ENCODE peak calls at places on chromosomes 6 and 20, in nine cellular contexts. I is stimulated activated CD4-positive, alpha-beta T cell treated with anti-CD3 and anti-CD28 coated beads, Interleukin-15, amount 100 ng/mL, for 1 hour; X is lung; D is NCI-H748 treated with DMSO at 0.1 percent for 48 hours; U is heart right ventricle; P is LoVo; H is EL; B is activated CD4-positive, alpha-beta T cell treated with anti-CD3 and anti-CD28 coated beads for 36 hours; J is substantia nigra. R is an unnamed sample.

GRCh38 chr20:59525500-59526241 is 78.7 kb upstream of the PHACTR3 start:
- DNase-seq in I (peak; percentile 17), X (peak; percentile 55), D (peak; percentile 41), U (peak; percentile 53), P (peak; percentile 54), H (peak; percentile 58), B (peak; percentile 59), J (peak; percentile 9), R (no peak)

GRCh38 chr6:144077881-144078280 is 17.5 kb downstream of the SF3B5 start:
- DNase-seq in I (no peak), X (no peak), D (no peak), U (no peak), P (no peak), H (no peak), B (no peak), J (no peak), R (no peak)

GRCh38 chr6:2848851-2849250 is 7.2 kb upstream of the SERPINB1 start:
- DNase-seq in I (peak; percentile 40), X (no peak), D (peak; percentile 35), U (no peak), P (no peak), H (no peak), B (peak; percentile 86), J (no peak), R (peak; percentile 81)

GRCh38 chr6:72260489-72260888 is 361.4 kb upstream of the KCNQ5 start:
- DNase-seq in I (no peak), X (no peak), D (no peak), U (no peak), P (no peak), H (peak; percentile 57), B (no peak), J (no peak), R (no peak)

GRCh38 chr6:21227486-21227885 is 366.1 kb upstream of the SOX4 start:
- DNase-seq in I (no peak), X (no peak), D (no peak), U (no peak), P (no peak), H (peak; percentile 49), B (no peak), J (no peak), R (no peak)

GRCh38 chr6:89433637-89434499 is 916 bp downstream of the ANKRD6 start:
- DNase-seq in I (no peak), X (peak; percentile 77), D (peak; percentile 30), U (peak; percentile 10), P (no peak), H (no peak), B (peak; percentile 38), J (no peak), R (peak; percentile 23)

GRCh38 chr6:17493286-17493685 is 99.9 kb downstream of the CAP2 start:
- DNase-seq in I (no peak), X (no peak), D (no peak), U (no peak), P (no peak), H (peak; percentile 76), B (no peak), J (no peak), R (no peak)

GRCh38 chr6:137213813-137214212 is 5.4 kb downstream of the IFNGR1 start:
- DNase-seq in I (no peak), X (no peak), D (no peak), U (no peak), P (no peak), H (no peak), B (no peak), J (no peak), R (no peak)

GRCh38 chr6:81265106-81265505 is 487.4 kb downstream of the TENT5A start:
- DNase-seq in I (no peak), X (no peak), D (no peak), U (no peak), P (peak; percentile 45), H (peak; percentile 83), B (no peak), J (no peak), R (no peak)

GRCh38 chr6:127100510-127101140 is 17.8 kb upstream of the RSPO3 start:
- DNase-seq in I (no peak), X (no peak), D (no peak), U (no peak), P (no peak), H (no peak), B (no peak), J (no peak), R (no peak)

GRCh38 chr20:2297352-2297717 is 1.5 kb downstream of the TGM3 start:
- DNase-seq in I (no peak), X (no peak), D (no peak), U (no peak), P (no peak), H (peak; percentile 15), B (no peak), J (no peak), R (no peak)

GRCh38 chr6:156883497-156884252 is 106.5 kb downstream of the ARID1B start:
- DNase-seq in I (peak; percentile 9), X (peak; percentile 41), D (peak; percentile 39), U (no peak), P (no peak), H (no peak), B (peak; percentile 71), J (no peak), R (no peak)

GRCh38 chr20:62178316-62179161 is 4.3 kb upstream of the MTG2 start:
- DNase-seq in I (no peak), X (no peak), D (no peak), U (no peak), P (no peak), H (no peak), B (no peak), J (no peak), R (no peak)

GRCh38 chr6:47042238-47042843 is at the start of gene ADGRF1:
- DNase-seq in I (no peak), X (peak; percentile 50), D (no peak), U (no peak), P (peak; percentile 84), H (no peak), B (no peak), J (no peak), R (no peak)

GRCh38 chr6:148793721-148794120 is 46.9 kb downstream of the UST start:
- DNase-seq in I (no peak), X (no peak), D (no peak), U (no peak), P (no peak), H (no peak), B (no peak), J (no peak), R (no peak)

GRCh38 chr6:13001951-13002350 is 285.4 kb downstream of the PHACTR1 start:
- DNase-seq in I (no peak), X (no peak), D (no peak), U (no peak), P (no peak), H (no peak), B (no peak), J (no peak), R (no peak)

GRCh38 chr6:33886673-33887144 is 82.9 kb upstream of the MLN start:
- DNase-seq in I (no peak), X (peak; percentile 58), D (no peak), U (peak; percentile 72), P (peak; percentile 42), H (peak; percentile 77), B (peak; percentile 47), J (no peak), R (peak; percentile 39)

GRCh38 chr20:36542019-36542488 is 735 bp downstream of the MYL9 start:
- DNase-seq in I (no peak), X (no peak), D (no peak), U (peak; percentile 69), P (no peak), H (peak; percentile 80), B (no peak), J (no peak), R (no peak)

GRCh38 chr6:26550250-26550993 is 12.3 kb downstream of the HMGN4 start:
- DNase-seq in I (peak; percentile 39), X (no peak), D (peak; percentile 66), U (peak; percentile 46), P (no peak), H (peak; percentile 72), B (peak; percentile 73), J (no peak), R (no peak)

GRCh38 chr6:157479464-157480303 is 98.7 kb downstream of the ZDHHC14 start:
- DNase-seq in I (no peak), X (no peak), D (no peak), U (no peak), P (no peak), H (no peak), B (no peak), J (no peak), R (no peak)

GRCh38 chr20:57659131-57659788 is 39.0 kb upstream of the ZBP1 start:
- DNase-seq in I (no peak), X (no peak), D (no peak), U (peak; percentile 2), P (no peak), H (no peak), B (peak; percentile 3), J (no peak), R (no peak)

GRCh38 chr20:428658-429200 is 20.6 kb downstream of the RBCK1 start:
- DNase-seq in I (no peak), X (no peak), D (no peak), U (no peak), P (no peak), H (no peak), B (no peak), J (no peak), R (no peak)

GRCh38 chr6:39865011-39865888 is 69.0 kb downstream of the MOCS1 start:
- DNase-seq in I (peak; percentile 20), X (peak; percentile 73), D (peak; percentile 33), U (peak; percentile 76), P (peak; percentile 18), H (peak; percentile 78), B (peak; percentile 83), J (peak; percentile 31), R (peak; percentile 5)

GRCh38 chr20:43191946-43192847 is 2.5 kb upstream of the PTPRT start:
- DNase-seq in I (no peak), X (peak; percentile 32), D (peak; percentile 64), U (peak; percentile 5), P (no peak), H (peak; percentile 21), B (peak; percentile 49), J (peak; percentile 4), R (no peak)

GRCh38 chr6:27772261-27773001 is 139.8 kb downstream of the OR2B2 start:
- DNase-seq in I (peak; percentile 82), X (peak; percentile 89), D (peak; percentile 90), U (peak; percentile 78), P (peak; percentile 87), H (peak; percentile 83), B (peak; percentile 94), J (peak; percentile 42), R (peak; percentile 85)

GRCh38 chr6:145044606-145045275 is 690.6 kb downstream of the EPM2A start:
- DNase-seq in I (no peak), X (no peak), D (no peak), U (no peak), P (no peak), H (peak; percentile 69), B (no peak), J (no peak), R (no peak)

GRCh38 chr20:34516874-34517542 is 786 bp downstream of the DYNLRB1 start:
- DNase-seq in I (peak; percentile 16), X (no peak), D (no peak), U (no peak), P (no peak), H (no peak), B (peak; percentile 71), J (no peak), R (no peak)

GRCh38 chr20:25407311-25408169 is at the start of gene GINS1:
- DNase-seq in I (peak; percentile 76), X (peak; percentile 86), D (peak; percentile 94), U (peak; percentile 83), P (peak; percentile 88), H (peak; percentile 94), B (peak; percentile 92), J (peak; percentile 78), R (peak; percentile 73)

R was measured in CD4-positive, alpha-beta memory T cell.